ENCODE peak calls at places on chromosomes 11 and 22, in six cellular contexts. O is coronary artery; K is effector memory CD4-positive, alpha-beta T cell; M is transverse colon; G is uterus; Y is dorsolateral prefrontal cortex. Q is an unnamed sample.

GRCh38 chr11:75424396-75424795 is 8.6 kb downstream of the KLHL35 start:
- DNase-seq in G (no peak), M (no peak), K (no peak), O (no peak), Y (no peak), Q (no peak)

GRCh38 chr11:104134760-104135159 is 29.2 kb downstream of the PDGFD start:
- DNase-seq in O (no peak), K (no peak), M (no peak), G (no peak), Y (no peak), Q (no peak)

GRCh38 chr11:2940930-2941821 is 12.0 kb upstream of the PHLDA2 start:
- DNase-seq in O (no peak), M (peak; percentile 70), Y (no peak), K (no peak), G (peak; percentile 15), Q (no peak)

GRCh38 chr11:78995166-78995565 is 420.5 kb upstream of the NARS2 start:
- DNase-seq in Y (no peak), G (no peak), O (no peak), M (no peak), K (no peak), Q (no peak)

GRCh38 chr11:125057370-125058060 is 5.6 kb upstream of the SLC37A2 start:
- DNase-seq in O (no peak), M (no peak), Y (no peak), K (no peak), G (no peak), Q (no peak)

GRCh38 chr22:30272781-30273180 is 6.1 kb upstream of the OSM start:
- DNase-seq in K (no peak), M (no peak), O (no peak), Y (no peak), G (no peak), Q (no peak)

GRCh38 chr11:44421090-44421675 is 111.2 kb upstream of the ALX4 start:
- DNase-seq in G (no peak), K (no peak), M (no peak), O (peak; percentile 59), Y (no peak), Q (no peak)

GRCh38 chr11:79461144-79461543 is 20.3 kb upstream of the TENM4 start:
- DNase-seq in G (no peak), Y (no peak), O (no peak), M (no peak), K (no peak), Q (no peak)

GRCh38 chr11:135069884-135070283 is 657.8 kb upstream of the B3GAT1 start:
- DNase-seq in M (no peak), O (no peak), Y (no peak), G (no peak), K (no peak), Q (no peak)

GRCh38 chr11:30586251-30587144 is at the start of gene MPPED2:
- DNase-seq in O (peak; percentile 75), G (peak; percentile 17), M (peak; percentile 25), Y (peak; percentile 7), K (no peak), Q (no peak)

GRCh38 chr11:132050577-132051180 is 680.3 kb downstream of the NTM start:
- DNase-seq in K (no peak), G (no peak), O (no peak), Y (no peak), M (no peak), Q (no peak)

GRCh38 chr11:19846654-19847330 is 134.2 kb downstream of the NAV2 start:
- DNase-seq in O (peak; percentile 80), G (peak; percentile 26), K (no peak), Y (no peak), M (no peak), Q (no peak)

GRCh38 chr11:35550374-35551036 is 25.1 kb upstream of the PAMR1 start:
- DNase-seq in K (no peak), G (no peak), M (no peak), Y (no peak), O (no peak), Q (no peak)

GRCh38 chr22:20424937-20425587 is 12.6 kb downstream of the SCARF2 start:
- DNase-seq in G (peak; percentile 53), O (no peak), K (no peak), Y (peak; percentile 61), M (no peak), Q (no peak)

GRCh38 chr11:48047616-48048015 is 67.3 kb downstream of the PTPRJ start:
- DNase-seq in O (no peak), G (no peak), K (no peak), Y (no peak), M (no peak), Q (no peak)

GRCh38 chr11:3087373-3087772 is 30.1 kb upstream of the CARS1 start:
- DNase-seq in M (no peak), O (no peak), Y (no peak), K (no peak), G (no peak), Q (no peak)

GRCh38 chr11:18715476-18715875 is 10.5 kb downstream of the IGSF22 start:
- DNase-seq in O (no peak), Y (no peak), G (no peak), M (no peak), K (no peak), Q (no peak)

GRCh38 chr11:6351782-6352181 is 31.5 kb upstream of the CAVIN3 start:
- DNase-seq in G (no peak), Y (no peak), O (no peak), M (no peak), K (no peak), Q (no peak)

GRCh38 chr11:113578164-113578455 is 102.9 kb upstream of the DRD2 start:
- DNase-seq in K (no peak), Y (no peak), O (no peak), M (no peak), G (no peak), Q (no peak)

GRCh38 chr22:38799265-38800002 is 5.5 kb upstream of the DNAL4 start:
- DNase-seq in O (no peak), Y (no peak), M (no peak), K (no peak), G (no peak), Q (no peak)

GRCh38 chr11:86869966-86870570 is 69.7 kb downstream of the PRSS23 start:
- DNase-seq in K (no peak), G (peak; percentile 64), O (no peak), Y (peak; percentile 35), M (peak; percentile 44), Q (peak; percentile 46)

GRCh38 chr11:71179877-71180276 is 72.5 kb downstream of the SHANK2 start:
- DNase-seq in G (no peak), Y (no peak), O (peak; percentile 17), K (no peak), M (peak; percentile 20), Q (no peak)

DNA sequence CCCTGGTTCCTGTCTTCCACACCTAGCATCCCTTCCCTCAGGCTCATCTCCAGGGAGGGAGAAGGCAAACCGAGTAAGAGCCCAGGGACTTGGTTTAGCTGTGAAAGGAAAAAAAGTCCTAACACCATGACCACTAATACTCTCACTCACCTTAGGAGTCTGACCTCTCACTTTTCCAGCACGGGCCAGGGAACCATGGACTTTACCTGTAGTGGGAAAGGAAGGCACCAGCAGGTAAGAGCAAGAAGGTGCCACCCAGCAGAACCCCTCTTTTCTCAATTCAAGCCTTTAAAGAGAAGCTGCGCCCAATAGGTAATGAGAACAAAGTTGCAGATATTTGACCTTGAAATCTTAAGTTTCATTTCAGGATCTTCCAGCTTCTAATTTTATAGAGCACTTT is 1.1 kb downstream of the FAU start:
- DNase-seq in Y (no peak), G (no peak), K (no peak), O (no peak), M (no peak), Q (no peak)
- H3K27ac ChIP-seq in Y (no peak overlapping the region), G (peak overlapping the region; percentile 92), K (peak overlapping the region; percentile 94), O (no peak overlapping the region), M (peak overlapping the region; percentile 97), Q (peak overlapping the region; percentile 30)

DNA sequence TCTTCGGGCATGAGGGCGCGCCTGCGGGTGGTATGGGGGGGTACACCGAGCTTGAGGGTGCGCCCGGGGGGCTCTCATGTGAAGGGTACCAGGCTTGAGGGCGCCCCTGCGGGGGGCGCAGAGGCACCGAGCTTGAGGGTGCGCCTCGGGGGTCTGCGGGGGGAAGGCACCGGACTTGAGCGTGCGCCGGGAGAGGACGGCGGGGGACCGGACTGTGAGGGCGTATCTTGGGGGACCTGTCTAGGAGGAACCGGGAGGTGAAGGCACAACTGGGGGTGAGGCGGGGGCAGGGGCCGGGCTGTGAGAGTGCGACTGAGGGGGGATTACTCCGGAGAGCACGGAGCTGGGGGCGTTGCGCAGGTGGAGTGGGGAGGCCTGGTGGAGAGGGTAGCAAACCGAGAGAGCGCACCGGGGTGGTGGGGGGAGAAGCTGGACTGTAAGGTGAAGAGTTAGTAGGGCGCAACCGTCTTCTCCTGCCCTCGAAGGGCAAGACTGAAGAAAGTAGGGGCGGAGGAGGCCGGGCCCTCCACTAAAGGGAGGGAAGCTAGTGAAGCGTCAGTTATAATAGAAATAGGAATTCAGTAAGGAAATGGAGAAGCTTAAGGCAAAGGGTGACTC is 1.1 kb upstream of the DDX6 start:
- DNase-seq in K (peak; percentile 6), G (no peak), M (peak; percentile 45), O (peak; percentile 76), Y (peak; percentile 25), Q (peak; percentile 46)
- H3K27ac ChIP-seq in K (peak overlapping the region; percentile 99), G (peak overlapping the region; percentile 95), M (peak overlapping the region; percentile 100), O (peak overlapping the region; percentile 100), Y (peak overlapping the region; percentile 99), Q (peak overlapping the region; percentile 100)

DNA sequence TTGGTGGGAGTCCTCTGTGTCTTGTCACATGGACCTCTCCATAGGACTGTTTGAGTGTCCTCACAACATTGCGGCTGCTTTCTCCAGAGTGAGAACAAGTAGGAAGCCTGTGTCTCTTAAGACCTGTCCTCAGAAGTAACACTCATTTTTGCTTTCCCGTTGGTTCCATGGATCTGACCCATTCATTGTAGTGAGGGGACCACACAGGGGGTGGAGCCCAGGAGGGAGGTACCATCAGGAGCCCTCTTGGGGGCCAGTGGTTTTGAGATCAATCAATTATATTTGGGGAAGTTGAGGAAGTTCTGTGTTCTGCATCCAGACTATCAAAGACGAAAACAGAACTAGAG is 5.4 kb upstream of the ELFN2 start:
- DNase-seq in O (no peak), M (no peak), K (no peak), Y (no peak), G (no peak), Q (no peak)
- H3K27ac ChIP-seq in O (no peak overlapping the region), M (no peak overlapping the region), K (no peak overlapping the region), Y (no peak overlapping the region), G (no peak overlapping the region), Q (no peak overlapping the region)

GRCh38 chr11:12743834-12744449 is 69.7 kb downstream of the TEAD1 start:
- DNase-seq in G (no peak), Y (no peak), K (no peak), O (no peak), M (no peak), Q (no peak)
- H3K27ac ChIP-seq in G (no peak overlapping the region), Y (no peak overlapping the region), K (no peak overlapping the region), O (no peak overlapping the region), M (no peak overlapping the region), Q (no peak overlapping the region)

GRCh38 chr11:73189315-73189714 is 28.8 kb upstream of the P2RY2 start:
- DNase-seq in M (peak; percentile 39), K (no peak), O (no peak), Y (no peak), G (no peak), Q (no peak)
- H3K27ac ChIP-seq in M (no peak overlapping the region), K (no peak overlapping the region), O (no peak overlapping the region), Y (no peak overlapping the region), G (no peak overlapping the region), Q (no peak overlapping the region)

DNA sequence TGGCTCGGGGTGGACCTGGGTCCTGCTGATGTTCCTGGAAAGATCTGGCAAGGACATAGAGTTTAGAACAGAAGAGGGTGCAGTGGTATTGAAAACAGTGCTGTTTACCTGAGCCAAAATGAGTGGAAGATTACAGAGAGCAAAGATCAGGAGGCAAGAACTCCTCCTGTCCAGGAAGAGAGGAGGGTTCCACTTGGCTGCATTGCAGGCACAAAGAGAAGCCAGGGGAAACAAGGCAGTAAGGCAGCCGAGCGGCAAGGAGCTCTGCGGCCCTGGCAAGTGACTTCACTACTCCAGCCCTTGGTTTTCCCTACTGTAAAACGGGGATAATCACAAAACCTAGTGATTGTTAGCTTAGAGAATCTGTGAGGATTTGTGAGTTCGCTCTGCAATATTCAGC is 3.7 kb upstream of the PACSIN2 start:
- DNase-seq in G (no peak), M (peak; percentile 52), K (no peak), Y (no peak), O (no peak), Q (no peak)
- H3K27ac ChIP-seq in G (no peak overlapping the region), M (peak overlapping the region; percentile 71), K (no peak overlapping the region), Y (no peak overlapping the region), O (no peak overlapping the region), Q (no peak overlapping the region)